ENCODE peak calls at places on chromosomes 11 and 22, in four cellular contexts. D is activated naive CD8-positive, alpha-beta T cell treated with anti-CD3 and anti-CD28 coated beads for 36 hours; F is midbrain; Y is hypothalamus. M is an unnamed sample.
A peak's percentile ranks its signal among the peaks of the same experiment; 100 is the strongest.

GRCh38 chr11:119832132-119832531 is 103.1 kb upstream of the NECTIN1 start:
- DNase-seq in D (no peak), F (no peak), Y (no peak), M (no peak)

GRCh38 chr11:35006389-35007128 is 90.1 kb downstream of the PDHX start:
- DNase-seq in D (peak; percentile 62), F (no peak), Y (no peak), M (no peak)

GRCh38 chr11:72228844-72229231 is 4.3 kb downstream of the INPPL1 start:
- DNase-seq in D (no peak), F (no peak), Y (no peak), M (no peak)

GRCh38 chr11:61482513-61482912 is 26.0 kb upstream of the LRRC10B start:
- DNase-seq in D (peak; percentile 39), F (no peak), Y (no peak), M (no peak)

GRCh38 chr11:14078941-14079522 is 116.5 kb downstream of the SPON1 start:
- DNase-seq in D (no peak), F (no peak), Y (no peak), M (no peak)

GRCh38 chr11:67695606-67696005 is 21.2 kb upstream of the ALDH3B2 start:
- DNase-seq in D (no peak), F (no peak), Y (no peak), M (no peak)

GRCh38 chr11:76523147-76523546 is 78.3 kb downstream of the EMSY start:
- DNase-seq in D (no peak), F (no peak), Y (no peak), M (no peak)

GRCh38 chr22:50687829-50688228 is 15.2 kb downstream of the SHANK3 start:
- DNase-seq in D (no peak), F (no peak), Y (no peak), M (no peak)

GRCh38 chr11:721913-722811 is 16.1 kb downstream of the EPS8L2 start:
- DNase-seq in D (peak; percentile 58), F (no peak), Y (no peak), M (no peak)

GRCh38 chr11:45041556-45041955 is 90.9 kb upstream of the TP53I11 start:
- DNase-seq in D (no peak), F (no peak), Y (no peak), M (no peak)

GRCh38 chr22:35684270-35684700 is 33.4 kb upstream of the APOL5 start:
- DNase-seq in D (no peak), F (peak; percentile 8), Y (no peak), M (no peak)

GRCh38 chr22:41290262-41291221 is 4.6 kb upstream of the RANGAP1 start:
- DNase-seq in D (no peak), F (no peak), Y (no peak), M (no peak)

GRCh38 chr22:36331306-36331911 is 56.4 kb downstream of the MYH9 start:
- DNase-seq in D (peak; percentile 83), F (peak; percentile 29), Y (peak; percentile 65), M (no peak)

GRCh38 chr11:44876923-44877322 is 73.8 kb downstream of the TP53I11 start:
- DNase-seq in D (no peak), F (no peak), Y (no peak), M (no peak)

GRCh38 chr22:50710221-50710620 is 27.8 kb upstream of the ACR start:
- DNase-seq in D (no peak), F (no peak), Y (no peak), M (no peak)

GRCh38 chr11:6248248-6248647 is 9.4 kb downstream of the CNGA4 start:
- DNase-seq in D (no peak), F (no peak), Y (no peak), M (no peak)

GRCh38 chr22:19571207-19571795 is 47.1 kb upstream of the CLDN5 start:
- DNase-seq in D (no peak), F (no peak), Y (no peak), M (no peak)

GRCh38 chr11:110991621-110992355 is 253.7 kb upstream of the POU2AF2 start:
- DNase-seq in D (no peak), F (peak; percentile 29), Y (no peak), M (no peak)

M was measured in frontal cortex.